ENCODE peak calls at places on chromosomes 5 and 9, in four cellular contexts. V is fibroblast of pulmonary artery, Y is right atrium auricular region, A is left kidney. M is an unnamed sample.

GRCh38 chr9:105385372-105385985 is 62.4 kb upstream of the FSD1L start:
- DNase-seq in Y (no peak), A (no peak), V (peak), M (no peak)

GRCh38 chr5:134510970-134511795 is 14.3 kb upstream of the JADE2 start:
- DNase-seq in V (peak), A (peak), Y (no peak), M (peak)

GRCh38 chr9:114733814-114734213 is 51.8 kb upstream of the TEX48 start:
- DNase-seq in A (no peak), V (peak), Y (no peak), M (peak)

GRCh38 chr5:133336121-133336968 is 276.0 kb downstream of the FSTL4 start:
- DNase-seq in Y (no peak), V (no peak), A (no peak), M (no peak)

GRCh38 chr9:113389451-113389850 is 11.6 kb downstream of the ALAD start:
- DNase-seq in Y (no peak), A (no peak), V (no peak), M (no peak)

GRCh38 chr9:131982683-131983239 is 96.9 kb downstream of the MED27 start:
- DNase-seq in A (no peak), V (no peak), Y (no peak), M (no peak)

GRCh38 chr9:78261403-78262001 is 25.6 kb downstream of the CEP78 start:
- DNase-seq in A (peak), Y (no peak), V (peak), M (no peak)

GRCh38 chr5:77012601-77013000 is 17.6 kb upstream of the AGGF1 start:
- DNase-seq in Y (no peak), A (no peak), V (no peak), M (no peak)

GRCh38 chr9:121660876-121661275 is 9.4 kb downstream of the DAB2IP start:
- DNase-seq in V (no peak), A (no peak), Y (no peak), M (no peak)

GRCh38 chr9:70043689-70044449 is at the start of gene MAMDC2:
- DNase-seq in Y (peak), V (peak), A (peak), M (no peak)